ENCODE peak calls at places on chromosomes 13 and 19, in ten cellular contexts. S, N, G, V, A, D, E, F, L and O are unnamed samples.

GRCh38 chr19:45593520-45593919 is 8.5 kb downstream of the GPR4 start:
- DNase-seq in S (no peak), N (no peak), G (no peak), V (no peak), A (no peak), D (no peak), E (no peak), F (no peak), L (no peak), O (no peak)

GRCh38 chr19:49565261-49565660 is 15.1 kb downstream of the NOSIP start:
- DNase-seq in S (no peak), N (no peak), G (no peak), V (no peak), A (no peak), D (no peak), E (peak; percentile 43), F (no peak), L (no peak), O (no peak)

GRCh38 chr19:36093687-36094086 is 17.3 kb upstream of the OVOL3 start:
- DNase-seq in S (no peak), N (no peak), G (no peak), V (no peak), A (no peak), D (no peak), E (peak; percentile 10), F (no peak), L (no peak), O (no peak)

GRCh38 chr13:66994097-66994496 is 236.0 kb downstream of the PCDH9 start:
- DNase-seq in S (peak; percentile 87), N (peak; percentile 92), G (no peak), V (peak; percentile 57), A (peak; percentile 52), D (peak; percentile 78), E (peak; percentile 79), F (peak; percentile 86), L (peak; percentile 75), O (peak; percentile 29)

GRCh38 chr19:46821512-46822359 is 28.9 kb downstream of the AP2S1 start:
- DNase-seq in S (no peak), N (peak; percentile 16), G (no peak), V (no peak), A (no peak), D (peak; percentile 55), E (no peak), F (no peak), L (no peak), O (no peak)

GRCh38 chr13:85379433-85379832 is 419.8 kb downstream of the SLITRK6 start:
- DNase-seq in S (no peak), N (no peak), G (no peak), V (no peak), A (no peak), D (no peak), E (no peak), F (no peak), L (no peak), O (no peak)

GRCh38 chr19:45340232-45340898 is at the start of gene KLC3:
- DNase-seq in S (no peak), N (peak; percentile 76), G (no peak), V (peak; percentile 57), A (no peak), D (no peak), E (no peak), F (no peak), L (no peak), O (no peak)

GRCh38 chr13:57633141-57633949 is 1.8 kb downstream of the PCDH17 start:
- DNase-seq in S (no peak), N (peak; percentile 75), G (no peak), V (peak; percentile 59), A (no peak), D (peak; percentile 57), E (peak; percentile 10), F (no peak), L (no peak), O (peak; percentile 39)

GRCh38 chr13:20702945-20703784 is at the start of gene IL17D:
- DNase-seq in S (peak; percentile 39), N (peak; percentile 59), G (no peak), V (no peak), A (no peak), D (no peak), E (no peak), F (peak; percentile 16), L (peak; percentile 45), O (no peak)

GRCh38 chr19:14078406-14078805 is 5.8 kb downstream of the MISP3 start:
- DNase-seq in S (no peak), N (no peak), G (no peak), V (no peak), A (peak; percentile 38), D (no peak), E (no peak), F (no peak), L (no peak), O (no peak)

GRCh38 chr13:102696465-102696864 is 1.6 kb upstream of the METTL21C start:
- DNase-seq in S (no peak), N (no peak), G (no peak), V (no peak), A (no peak), D (no peak), E (no peak), F (no peak), L (no peak), O (no peak)

GRCh38 chr19:9494096-9494495 is 4.3 kb downstream of the ZNF560 start:
- DNase-seq in S (no peak), N (no peak), G (no peak), V (no peak), A (no peak), D (no peak), E (no peak), F (no peak), L (no peak), O (no peak)

GRCh38 chr19:9500796-9501195 is 2.4 kb upstream of the ZNF560 start:
- DNase-seq in S (no peak), N (no peak), G (no peak), V (no peak), A (no peak), D (no peak), E (no peak), F (no peak), L (no peak), O (no peak)

DNA sequence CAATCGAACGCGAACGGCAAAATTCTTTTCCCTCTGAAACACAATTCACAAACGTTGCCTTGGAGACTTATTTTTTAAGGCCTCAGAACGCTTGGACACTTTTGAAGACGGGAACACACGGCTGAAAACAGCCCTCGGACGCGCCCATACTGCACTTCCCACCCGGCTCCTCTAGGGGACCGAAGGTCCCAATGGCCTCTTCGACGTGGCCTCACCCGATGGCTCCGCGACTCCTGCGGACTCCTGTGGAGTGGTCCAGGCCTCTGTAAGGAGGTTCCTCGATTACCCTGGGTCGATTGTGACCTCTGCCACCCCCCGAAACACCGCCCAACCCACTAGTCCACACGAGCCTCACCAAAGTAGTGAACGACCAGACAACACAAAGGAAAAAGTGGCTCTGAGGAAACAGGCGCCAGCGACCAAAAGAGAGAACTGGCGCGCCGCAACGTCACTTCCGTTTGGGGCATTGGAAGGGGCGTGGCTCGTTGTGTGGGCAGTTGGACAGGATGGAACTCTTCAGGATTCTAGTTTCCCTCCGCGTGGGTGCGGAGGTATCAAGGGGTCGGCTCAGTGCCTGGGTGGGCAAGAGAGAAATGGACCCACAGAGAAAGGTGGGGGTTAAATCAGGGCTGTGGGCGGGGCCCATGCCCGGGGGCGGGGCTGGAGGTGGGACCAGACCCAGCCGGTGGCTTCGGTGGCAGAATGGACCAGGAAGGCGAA is at the start of gene ZNF560:
- DNase-seq in S (peak; percentile 17), N (no peak), G (no peak), V (no peak), A (peak; percentile 12), D (no peak), E (peak; percentile 27), F (peak; percentile 15), L (peak; percentile 85), O (peak; percentile 55)
- H3K4me3 ChIP-seq in S (no peak within 1 kb of the TSS), N (no peak within 1 kb of the TSS), G (no peak within 1 kb of the TSS), V (no peak within 1 kb of the TSS), A (peak within 1 kb of the TSS; percentile 66), D (no peak within 1 kb of the TSS), E (peak within 1 kb of the TSS; percentile 40), F (peak within 1 kb of the TSS; percentile 29), L (peak within 1 kb of the TSS; percentile 51), O (peak within 1 kb of the TSS; percentile 36)

DNA sequence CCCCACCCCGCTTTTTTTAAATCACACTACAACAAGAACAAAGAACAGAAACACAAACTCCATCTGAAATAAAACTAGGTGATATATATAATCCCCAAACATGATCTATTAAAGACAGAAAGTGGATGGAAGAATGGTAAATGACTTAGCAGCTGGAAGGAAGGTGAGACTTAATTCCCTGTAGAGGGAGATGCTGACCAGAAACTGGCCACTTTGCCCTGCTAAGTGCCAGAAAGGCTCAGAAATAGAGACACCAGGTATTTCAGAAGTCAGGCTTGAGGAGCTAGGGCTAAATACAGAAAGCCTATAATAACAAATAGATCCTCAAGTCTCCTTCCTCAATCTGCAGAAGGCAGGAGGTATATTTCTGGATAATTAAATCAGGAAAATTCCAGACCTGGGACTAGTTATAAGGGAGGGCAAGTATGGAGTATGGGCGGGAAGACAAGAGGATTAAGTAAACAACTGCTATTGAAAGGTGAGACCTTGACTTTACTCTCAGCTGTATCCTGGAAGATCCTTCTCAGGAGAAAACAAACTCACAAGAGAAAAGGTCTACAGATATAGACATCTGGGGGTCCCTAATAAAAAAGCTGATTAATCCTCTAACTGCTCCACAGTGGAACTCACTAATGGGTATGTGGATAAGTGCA is 32.2 kb downstream of the MTRF1 start:
- DNase-seq in S (no peak), N (no peak), G (no peak), V (peak; percentile 22), A (no peak), D (no peak), E (no peak), F (no peak), L (no peak), O (no peak)
- H3K4me3 ChIP-seq in S (no peak overlapping the region), N (no peak overlapping the region), G (no peak overlapping the region), V (no peak overlapping the region), A (no peak overlapping the region), D (no peak overlapping the region), E (no peak overlapping the region), F (no peak overlapping the region), L (no peak overlapping the region), O (no peak overlapping the region)

DNA sequence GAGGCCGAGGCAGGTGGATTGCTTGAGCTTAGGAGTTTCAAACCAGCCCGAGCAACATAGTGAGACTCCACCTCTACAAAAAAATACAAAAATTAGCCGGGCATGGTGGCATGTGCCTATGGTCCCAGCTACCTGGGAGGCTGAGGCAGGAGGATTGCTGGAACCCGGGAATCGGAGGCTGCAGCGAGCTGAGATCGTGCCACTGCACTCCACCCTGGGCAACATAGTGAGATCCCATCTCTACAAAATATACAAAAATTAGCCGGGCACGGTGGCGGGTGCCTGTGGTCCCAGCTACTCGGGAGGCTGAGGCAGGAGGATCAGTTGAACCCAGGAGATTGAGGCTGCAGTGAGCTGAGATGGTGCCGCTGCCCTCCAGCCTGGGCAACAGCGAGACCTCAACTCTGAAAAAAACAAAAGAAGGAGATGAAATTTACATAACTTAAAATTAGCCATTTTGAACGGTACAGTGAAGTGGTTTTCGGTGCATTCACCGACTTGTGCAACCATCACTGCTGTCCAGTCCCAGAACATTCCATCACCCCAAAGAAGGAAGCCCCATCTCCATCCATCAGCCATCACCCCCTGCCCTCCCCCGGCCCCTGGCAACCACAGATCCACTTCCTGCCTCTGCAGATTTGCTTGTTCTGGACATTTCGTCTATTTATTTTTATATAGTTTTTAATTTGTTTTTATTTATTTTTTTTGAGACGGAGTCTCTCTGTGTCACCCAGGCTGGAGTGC is 1.6 kb upstream of the AZU1 start:
- DNase-seq in S (no peak), N (no peak), G (no peak), V (no peak), A (no peak), D (no peak), E (no peak), F (no peak), L (no peak), O (no peak)
- H3K4me3 ChIP-seq in S (no peak overlapping the region), N (no peak overlapping the region), G (no peak overlapping the region), V (no peak overlapping the region), A (no peak overlapping the region), D (no peak overlapping the region), E (no peak overlapping the region), F (no peak overlapping the region), L (no peak overlapping the region), O (no peak overlapping the region)

GRCh38 chr19:16293133-16294085 is 31.2 kb upstream of the KLF2 start:
- DNase-seq in S (peak; percentile 92), N (no peak), G (no peak), V (peak; percentile 41), A (peak; percentile 99), D (peak; percentile 80), E (peak; percentile 100), F (peak; percentile 85), L (no peak), O (no peak)
- H3K4me3 ChIP-seq in S (peak overlapping the region; percentile 2), N (no peak overlapping the region), G (no peak overlapping the region), V (no peak overlapping the region), A (peak overlapping the region; percentile 42), D (no peak overlapping the region), E (peak overlapping the region; percentile 50), F (no peak overlapping the region), L (no peak overlapping the region), O (no peak overlapping the region)